ENCODE peak calls at places on chromosomes 6 and 20, in four cellular contexts. K is HTR-8/SVneo, H is left ventricle myocardium superior, R is bronchial epithelial cell. E is an unnamed sample.

GRCh38 chr6:16698988-16699868 is 62.0 kb downstream of the ATXN1 start:
- DNase-seq in H (no peak), K (no peak), R (peak; percentile 80), E (no peak)

GRCh38 chr6:128307671-128308070 is 212.7 kb downstream of the PTPRK start:
- DNase-seq in K (no peak), R (peak; percentile 54), H (no peak), E (no peak)

GRCh38 chr6:90144396-90144795 is 152.2 kb downstream of the BACH2 start:
- DNase-seq in R (peak; percentile 64), H (no peak), K (no peak), E (no peak)

GRCh38 chr6:38612386-38612965 is 27.3 kb downstream of the BTBD9 start:
- DNase-seq in H (no peak), R (peak; percentile 45), K (no peak), E (no peak)

GRCh38 chr6:14165091-14165490 is 47.5 kb downstream of the CD83 start:
- DNase-seq in H (no peak), R (peak; percentile 61), K (no peak), E (no peak)

GRCh38 chr6:7138921-7139358 is 31.2 kb downstream of the RREB1 start:
- DNase-seq in K (no peak), R (peak; percentile 50), H (peak; percentile 44), E (no peak)

GRCh38 chr20:59984551-59984950 is 26.3 kb downstream of the CDH26 start:
- DNase-seq in K (no peak), H (no peak), R (no peak), E (no peak)

GRCh38 chr20:49501917-49502316 is 19.4 kb upstream of the KCNB1 start:
- DNase-seq in K (no peak), R (peak; percentile 25), H (no peak), E (no peak)

GRCh38 chr20:4152696-4153235 is 137.4 kb upstream of the RNF24 start:
- DNase-seq in R (no peak), K (no peak), H (no peak), E (peak; percentile 19)

GRCh38 chr6:38427492-38428210 is 212.1 kb downstream of the BTBD9 start:
- DNase-seq in H (no peak), R (no peak), K (no peak), E (no peak)

GRCh38 chr6:133062702-133063319 is 178.3 kb upstream of the EYA4 start:
- DNase-seq in R (no peak), K (no peak), H (peak; percentile 28), E (no peak)

GRCh38 chr6:72042088-72042487 is 155.7 kb downstream of the RIMS1 start:
- DNase-seq in K (no peak), R (peak; percentile 26), H (no peak), E (no peak)

GRCh38 chr6:7631466-7631865 is 41.5 kb downstream of the SNRNP48 start:
- DNase-seq in R (no peak), H (no peak), K (no peak), E (no peak)

GRCh38 chr6:170248111-170248805 is 42.6 kb downstream of the DLL1 start:
- DNase-seq in R (no peak), K (no peak), H (peak; percentile 44), E (peak; percentile 81)

GRCh38 chr6:151148111-151148510 is 91.7 kb upstream of the AKAP12 start:
- DNase-seq in H (peak; percentile 56), K (no peak), R (no peak), E (no peak)

GRCh38 chr6:121285041-121285440 is 49.2 kb downstream of the TBC1D32 start:
- DNase-seq in H (no peak), K (no peak), R (peak; percentile 14), E (no peak)

GRCh38 chr20:36752582-36752981 is 6.7 kb upstream of the NDRG3 start:
- DNase-seq in R (no peak), H (no peak), K (no peak), E (no peak)

GRCh38 chr6:2579789-2580570 is 170.7 kb downstream of the MYLK4 start:
- DNase-seq in H (no peak), R (no peak), K (no peak), E (no peak)

GRCh38 chr20:57202309-57202708 is 64.1 kb downstream of the BMP7 start:
- DNase-seq in H (no peak), K (no peak), R (no peak), E (no peak)

GRCh38 chr20:36273414-36274247 is 32.5 kb upstream of the DLGAP4 start:
- DNase-seq in R (peak; percentile 23), K (peak; percentile 29), H (no peak), E (no peak)

GRCh38 chr20:57880155-57880648 is 170.4 kb upstream of the PMEPA1 start:
- DNase-seq in K (no peak), H (no peak), R (no peak), E (no peak)

GRCh38 chr6:144586986-144587385 is 301.9 kb downstream of the UTRN start:
- DNase-seq in K (no peak), R (no peak), H (no peak), E (no peak)

GRCh38 chr6:42279966-42280629 is 62.4 kb upstream of the MRPS10 start:
- DNase-seq in H (peak; percentile 74), K (no peak), R (peak; percentile 31), E (peak; percentile 90)

GRCh38 chr6:151175924-151176445 is 63.8 kb upstream of the AKAP12 start:
- DNase-seq in R (no peak), K (no peak), H (no peak), E (no peak)

E was measured in kidney.